ENCODE peak calls at places on chromosome 10, in seven cellular contexts. One of them, this sample, is unnamed.

GRCh38 chr10:77649333-77650331 is 12.0 kb upstream of the KCNMA1 start:
- DNase-seq in COR-L47: no peak
- DNase-seq in amniotic stem cell: no peak
- DNase-seq in heart right ventricle: no peak
- DNase-seq in right cardiac atrium: no peak
- DNase-seq in NCI-H460: no peak
- DNase-seq in HT1080: no peak
- DNase-seq in this sample: peak; percentile 21

GRCh38 chr10:62501547-62501946 is 127.4 kb downstream of the ZNF365 start:
- DNase-seq in COR-L47: no peak
- DNase-seq in amniotic stem cell: no peak
- DNase-seq in heart right ventricle: no peak
- DNase-seq in right cardiac atrium: no peak
- DNase-seq in NCI-H460: no peak
- DNase-seq in HT1080: no peak
- DNase-seq in this sample: no peak

GRCh38 chr10:115662424-115662823 is 569.3 kb downstream of the ATRNL1 start:
- DNase-seq in COR-L47: no peak
- DNase-seq in amniotic stem cell: no peak
- DNase-seq in heart right ventricle: no peak
- DNase-seq in right cardiac atrium: no peak
- DNase-seq in NCI-H460: no peak
- DNase-seq in HT1080: no peak
- DNase-seq in this sample: no peak

GRCh38 chr10:55628260-55628701 is 732.8 kb downstream of the ZWINT start:
- DNase-seq in COR-L47: no peak
- DNase-seq in amniotic stem cell: no peak
- DNase-seq in heart right ventricle: no peak
- DNase-seq in right cardiac atrium: peak; percentile 76
- DNase-seq in NCI-H460: peak; percentile 44
- DNase-seq in HT1080: no peak
- DNase-seq in this sample: peak; percentile 4

GRCh38 chr10:133318494-133319127 is 9.9 kb downstream of the ZNF511 start:
- DNase-seq in COR-L47: peak; percentile 28
- DNase-seq in amniotic stem cell: peak; percentile 36
- DNase-seq in heart right ventricle: no peak
- DNase-seq in right cardiac atrium: peak; percentile 83
- DNase-seq in NCI-H460: peak; percentile 68
- DNase-seq in HT1080: peak; percentile 55
- DNase-seq in this sample: peak; percentile 86

GRCh38 chr10:49831352-49832040 is 69.4 kb upstream of the OGDHL start:
- DNase-seq in COR-L47: no peak
- DNase-seq in amniotic stem cell: no peak
- DNase-seq in heart right ventricle: no peak
- DNase-seq in right cardiac atrium: no peak
- DNase-seq in NCI-H460: no peak
- DNase-seq in HT1080: peak; percentile 30
- DNase-seq in this sample: no peak

GRCh38 chr10:90064295-90064694 is 362.9 kb downstream of the KIF20B start:
- DNase-seq in COR-L47: no peak
- DNase-seq in amniotic stem cell: no peak
- DNase-seq in heart right ventricle: no peak
- DNase-seq in right cardiac atrium: no peak
- DNase-seq in NCI-H460: no peak
- DNase-seq in HT1080: no peak
- DNase-seq in this sample: no peak

GRCh38 chr10:93081834-93082233 is 8.1 kb downstream of the CYP26A1 start:
- DNase-seq in COR-L47: no peak
- DNase-seq in amniotic stem cell: no peak
- DNase-seq in heart right ventricle: no peak
- DNase-seq in right cardiac atrium: no peak
- DNase-seq in NCI-H460: no peak
- DNase-seq in HT1080: peak; percentile 20
- DNase-seq in this sample: no peak

GRCh38 chr10:520402-520787 is 169.1 kb downstream of the DIP2C start:
- DNase-seq in COR-L47: no peak
- DNase-seq in amniotic stem cell: no peak
- DNase-seq in heart right ventricle: no peak
- DNase-seq in right cardiac atrium: no peak
- DNase-seq in NCI-H460: no peak
- DNase-seq in HT1080: no peak
- DNase-seq in this sample: no peak

GRCh38 chr10:127532193-127532592 is 16.9 kb upstream of the NPS start:
- DNase-seq in COR-L47: no peak
- DNase-seq in amniotic stem cell: no peak
- DNase-seq in heart right ventricle: no peak
- DNase-seq in right cardiac atrium: no peak
- DNase-seq in NCI-H460: no peak
- DNase-seq in HT1080: no peak
- DNase-seq in this sample: no peak